ENCODE peak calls at places on chromosomes 5 and 9, in six cellular contexts. P is MM.1S, G is GM23338, V is PC-3, R is neural progenitor cell, K is HCT116. J is an unnamed sample.
A peak's percentile ranks its signal among the peaks of the same experiment; 100 is the strongest.

GRCh38 chr9:132235894-132236661 is 74.2 kb downstream of the NTNG2 start:
- DNase-seq in P (peak; percentile 70), G (peak; percentile 95), V (peak; percentile 84), R (peak; percentile 90), K (peak; percentile 52), J (peak; percentile 73)

GRCh38 chr9:127148014-127148413 is 25.6 kb upstream of the ANGPTL2 start:
- DNase-seq in P (no peak), G (no peak), V (no peak), R (no peak), K (no peak), J (no peak)

GRCh38 chr9:99038396-99038795 is 66.5 kb upstream of the TGFBR1 start:
- DNase-seq in P (no peak), G (no peak), V (no peak), R (peak; percentile 70), K (no peak), J (no peak)

GRCh38 chr9:87381050-87381711 is 116.5 kb upstream of the DAPK1 start:
- DNase-seq in P (no peak), G (no peak), V (no peak), R (no peak), K (no peak), J (peak; percentile 62)

GRCh38 chr5:143156556-143156955 is 246.9 kb downstream of the NR3C1 start:
- DNase-seq in P (no peak), G (no peak), V (no peak), R (no peak), K (no peak), J (peak; percentile 81)

GRCh38 chr5:160363122-160363521 is 7.3 kb downstream of the C1QTNF2 start:
- DNase-seq in P (no peak), G (no peak), V (no peak), R (no peak), K (no peak), J (peak; percentile 13)

GRCh38 chr5:34687269-34688011 is 31.3 kb downstream of the RAI14 start:
- DNase-seq in P (no peak), G (no peak), V (no peak), R (no peak), K (peak; percentile 28), J (peak; percentile 75)

GRCh38 chr5:41834506-41834905 is 35.7 kb downstream of the OXCT1 start:
- DNase-seq in P (no peak), G (no peak), V (no peak), R (no peak), K (no peak), J (no peak)

GRCh38 chr5:138565100-138565821 is 9.9 kb downstream of the HSPA9 start:
- DNase-seq in P (peak; percentile 10), G (no peak), V (no peak), R (no peak), K (no peak), J (no peak)

GRCh38 chr5:7886849-7887460 is 18.0 kb downstream of the MTRR start:
- DNase-seq in P (peak; percentile 18), G (peak; percentile 40), V (peak; percentile 79), R (peak; percentile 14), K (peak; percentile 19), J (peak; percentile 65)

DNA sequence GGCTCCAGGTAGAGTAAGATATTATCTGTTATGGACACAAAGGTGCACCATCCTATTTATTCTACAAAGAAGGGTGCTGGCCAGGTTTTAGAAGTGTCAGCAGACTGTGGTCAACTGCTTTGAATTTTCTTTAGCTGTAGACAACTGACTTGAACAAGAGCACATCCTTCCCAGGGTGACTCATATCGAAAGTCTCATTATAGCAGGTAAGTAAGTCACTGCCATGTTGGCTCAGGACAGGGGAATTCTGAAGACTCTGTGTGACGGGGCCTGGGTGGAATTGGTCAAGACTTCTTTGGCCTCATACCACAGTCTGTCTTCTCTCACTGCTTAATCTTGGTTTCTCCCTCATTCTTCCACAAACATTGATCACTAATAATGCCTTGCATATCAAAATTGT is 214.5 kb upstream of the CDH9 start:
- DNase-seq in P (peak; percentile 95), G (no peak), V (peak; percentile 8), R (no peak), K (no peak), J (no peak)
- H3K4me1 ChIP-seq in P (peaks cover 19% of the 10 kb centered on the region), G (no peaks in the 10 kb centered on the region), V (no peaks in the 10 kb centered on the region), R (no peaks in the 10 kb centered on the region), K (no peaks in the 10 kb centered on the region), J (no peaks in the 10 kb centered on the region)

GRCh38 chr5:151451626-151452520 is 4.5 kb downstream of the SLC36A1 start:
- DNase-seq in P (no peak), G (no peak), V (peak; percentile 75), R (no peak), K (no peak), J (peak; percentile 77)
- TF ChIP-seq EZH2 in P (no peak), G (no peak), V (no peak), R (no peak), K (no peak), J (no peak)

GRCh38 chr9:89661956-89662717 is 57.3 kb downstream of the GADD45G start:
- DNase-seq in P (no peak), G (peak; percentile 94), V (peak; percentile 38), R (peak; percentile 91), K (peak; percentile 35), J (peak; percentile 68)

GRCh38 chr9:89659473-89660256 is 54.9 kb downstream of the GADD45G start:
- DNase-seq in P (no peak), G (no peak), V (no peak), R (no peak), K (no peak), J (no peak)

GRCh38 chr9:89662718-89663246 is 58.0 kb downstream of the GADD45G start:
- DNase-seq in P (no peak), G (no peak), V (no peak), R (no peak), K (no peak), J (no peak)

GRCh38 chr9:89660286-89660685 is 55.5 kb downstream of the GADD45G start:
- DNase-seq in P (no peak), G (no peak), V (no peak), R (no peak), K (no peak), J (no peak)

GRCh38 chr9:89661391-89661949 is 56.7 kb downstream of the GADD45G start:
- DNase-seq in P (no peak), G (no peak), V (no peak), R (no peak), K (no peak), J (no peak)
- TF ChIP-seq EZH2phosphoT487 in P (no peak), G (no peak), V (no peak), R (no peak), K (no peak), J (no peak)

GRCh38 chr5:79555418-79555817 is 41.5 kb upstream of the HOMER1 start:
- DNase-seq in P (no peak), G (no peak), V (no peak), R (no peak), K (no peak), J (no peak)
- H3K4me1 ChIP-seq in P (peaks cover 8% of the 10 kb centered on the region), G (no peaks in the 10 kb centered on the region), V (no peaks in the 10 kb centered on the region), R (no peaks in the 10 kb centered on the region), K (peaks cover 2% of the 10 kb centered on the region), J (peaks cover 4% of the 10 kb centered on the region)

GRCh38 chr9:130043654-130044623 is 950 bp upstream of the FNBP1 start:
- DNase-seq in P (no peak), G (peak; percentile 62), V (no peak), R (peak; percentile 61), K (no peak), J (peak; percentile 77)

GRCh38 chr9:130040901-130041647 is 1.9 kb downstream of the FNBP1 start:
- DNase-seq in P (no peak), G (no peak), V (no peak), R (no peak), K (no peak), J (no peak)

GRCh38 chr9:130042931-130043653 is at the start of gene FNBP1:
- DNase-seq in P (peak; percentile 59), G (peak; percentile 88), V (peak; percentile 68), R (peak; percentile 94), K (no peak), J (peak; percentile 90)

GRCh38 chr9:130042406-130042930 is 521 bp downstream of the FNBP1 start:
- DNase-seq in P (peak; percentile 18), G (peak; percentile 67), V (no peak), R (peak; percentile 76), K (no peak), J (peak; percentile 63)

GRCh38 chr9:130041648-130042405 is 1.2 kb downstream of the FNBP1 start:
- DNase-seq in P (no peak), G (peak; percentile 45), V (peak; percentile 56), R (peak; percentile 52), K (no peak), J (peak; percentile 60)
- TF ChIP-seq EZH2 in P (no peak), G (no peak), V (no peak), R (no peak), K (no peak), J (no peak)

DNA sequence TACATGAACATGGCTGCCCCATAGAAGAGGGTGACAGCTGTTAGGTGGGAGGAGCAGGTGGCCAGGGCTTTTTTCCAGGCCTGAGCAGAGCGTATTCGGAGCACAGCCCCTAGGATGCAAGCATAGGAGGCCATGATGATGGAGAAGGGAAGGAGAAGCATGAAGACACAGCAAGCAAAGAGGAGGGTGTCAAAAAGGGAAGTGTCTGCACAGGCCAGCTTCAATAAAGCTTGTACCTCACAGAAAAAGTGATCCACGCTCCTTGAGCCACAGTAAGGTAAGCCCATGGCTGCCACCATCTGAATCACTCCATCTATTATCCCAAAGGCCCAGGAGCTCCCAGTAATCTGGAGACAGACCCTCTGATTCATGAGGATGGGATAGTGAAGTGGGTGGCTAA is 6.4 kb downstream of the OR2V1 start:
- DNase-seq in P (no peak), G (no peak), V (no peak), R (no peak), K (no peak), J (no peak)
- TF ChIP-seq EZH2phosphoT487 in P (no peak), G (no peak), V (no peak), R (no peak), K (no peak), J (no peak)

GRCh38 chr9:120893917-120894316 is 16.9 kb upstream of the PHF19 start:
- DNase-seq in P (no peak), G (no peak), V (no peak), R (no peak), K (no peak), J (no peak)
- H3K4me1 ChIP-seq in P (peaks cover 71% of the 10 kb centered on the region), G (peaks cover 9% of the 10 kb centered on the region), V (peaks cover 21% of the 10 kb centered on the region), R (no peaks in the 10 kb centered on the region), K (peaks cover 12% of the 10 kb centered on the region), J (no peaks in the 10 kb centered on the region)

J was measured in GM23248.